ENCODE peak calls at places on chromosomes 12 and 14, in eight cellular contexts. V is amniotic epithelial cell; C is T-helper 1 cell; T is activated T-helper 1 cell treated with anti-CD3 and anti-CD28 coated beads, Interleukin-2, amount 50 U/mL, for 16 hours; E is dermis microvascular lymphatic vessel endothelial cell; L is GF-D8; M is activated CD8-positive, alpha-beta memory T cell treated with anti-CD3 and anti-CD28 coated beads for 48 hours; G is esophagus muscularis mucosa. A is an unnamed sample.

GRCh38 chr12:76268267-76268666 is 79.9 kb downstream of the BBS10 start:
- DNase-seq in V (no peak), C (no peak), T (no peak), E (no peak), L (no peak), M (no peak), G (no peak), A (no peak)

GRCh38 chr14:80496090-80496489 is 284.8 kb upstream of the DIO2 start:
- DNase-seq in V (no peak), C (no peak), T (no peak), E (no peak), L (no peak), M (no peak), G (no peak), A (no peak)

GRCh38 chr12:46404225-46404631 is 31.7 kb upstream of the SLC38A2 start:
- DNase-seq in V (peak; percentile 67), C (no peak), T (no peak), E (peak; percentile 35), L (no peak), M (no peak), G (no peak), A (no peak)

GRCh38 chr14:67576216-67576615 is 23.9 kb downstream of the PIGH start:
- DNase-seq in V (no peak), C (no peak), T (no peak), E (no peak), L (no peak), M (no peak), G (no peak), A (no peak)

GRCh38 chr12:121626853-121627623 is 708 bp downstream of the ORAI1 start:
- DNase-seq in V (peak; percentile 60), C (peak; percentile 80), T (peak; percentile 53), E (peak; percentile 67), L (peak; percentile 50), M (peak; percentile 83), G (peak; percentile 93), A (peak; percentile 48)

GRCh38 chr12:3603576-3603975 is 112.6 kb downstream of the PRMT8 start:
- DNase-seq in V (no peak), C (no peak), T (no peak), E (no peak), L (no peak), M (no peak), G (no peak), A (no peak)

GRCh38 chr12:46266382-46266791 is 2.5 kb downstream of the SLC38A1 start:
- DNase-seq in V (peak; percentile 49), C (peak; percentile 41), T (no peak), E (peak; percentile 67), L (no peak), M (no peak), G (no peak), A (no peak)

GRCh38 chr12:82708056-82708455 is 21.4 kb downstream of the TMTC2 start:
- DNase-seq in V (peak; percentile 89), C (no peak), T (no peak), E (no peak), L (no peak), M (no peak), G (no peak), A (no peak)

GRCh38 chr12:13190275-13190674 is 6.3 kb upstream of the EMP1 start:
- DNase-seq in V (no peak), C (no peak), T (no peak), E (no peak), L (no peak), M (no peak), G (no peak), A (no peak)

GRCh38 chr12:87801860-87802720 is 227.1 kb downstream of the C12orf50 start:
- DNase-seq in V (no peak), C (no peak), T (no peak), E (peak; percentile 45), L (no peak), M (no peak), G (no peak), A (no peak)

GRCh38 chr14:102498678-102499265 is 10.8 kb downstream of the ANKRD9 start:
- DNase-seq in V (no peak), C (no peak), T (no peak), E (no peak), L (no peak), M (no peak), G (no peak), A (no peak)

GRCh38 chr14:30582376-30582775 is 23.4 kb downstream of the G2E3 start:
- DNase-seq in V (no peak), C (no peak), T (no peak), E (no peak), L (no peak), M (no peak), G (no peak), A (no peak)

GRCh38 chr14:95504135-95505029 is 12.1 kb downstream of the SYNE3 start:
- DNase-seq in V (peak; percentile 91), C (no peak), T (no peak), E (peak; percentile 65), L (no peak), M (no peak), G (no peak), A (no peak)

GRCh38 chr14:72894623-72895378 is 900 bp upstream of the DPF3 start:
- DNase-seq in V (no peak), C (no peak), T (no peak), E (peak; percentile 34), L (no peak), M (no peak), G (no peak), A (peak; percentile 44)

GRCh38 chr14:35285991-35286564 is 6.1 kb upstream of the PSMA6 start:
- DNase-seq in V (no peak), C (no peak), T (no peak), E (no peak), L (peak; percentile 81), M (no peak), G (no peak), A (no peak)

GRCh38 chr12:22874151-22874550 is 249.2 kb downstream of the ETNK1 start:
- DNase-seq in V (no peak), C (no peak), T (no peak), E (no peak), L (no peak), M (no peak), G (no peak), A (no peak)

GRCh38 chr12:111034911-111035577 is 114.7 kb upstream of the MYL2 start:
- DNase-seq in V (no peak), C (no peak), T (no peak), E (no peak), L (no peak), M (no peak), G (no peak), A (peak; percentile 39)

GRCh38 chr14:52314521-52315354 is 626 bp downstream of the PTGER2 start:
- DNase-seq in V (no peak), C (no peak), T (peak; percentile 11), E (peak; percentile 19), L (no peak), M (no peak), G (no peak), A (no peak)

GRCh38 chr14:97290065-97290464 is 492.9 kb downstream of the VRK1 start:
- DNase-seq in V (no peak), C (no peak), T (no peak), E (no peak), L (no peak), M (no peak), G (no peak), A (no peak)

GRCh38 chr12:48978291-48978740 is at the start of gene WNT1:
- DNase-seq in V (no peak), C (no peak), T (no peak), E (no peak), L (no peak), M (no peak), G (no peak), A (no peak)

GRCh38 chr14:67426161-67426560 is 14.2 kb upstream of the PLEK2 start:
- DNase-seq in V (no peak), C (no peak), T (no peak), E (no peak), L (no peak), M (no peak), G (no peak), A (no peak)

GRCh38 chr12:45259732-45260480 is 44.0 kb downstream of the ANO6 start:
- DNase-seq in V (peak; percentile 75), C (no peak), T (no peak), E (peak; percentile 63), L (peak; percentile 84), M (no peak), G (no peak), A (no peak)

GRCh38 chr12:49892084-49892731 is 11.5 kb downstream of the FAIM2 start:
- DNase-seq in V (no peak), C (no peak), T (no peak), E (no peak), L (no peak), M (no peak), G (no peak), A (no peak)

GRCh38 chr12:43306066-43306465 is 245.9 kb downstream of the ADAMTS20 start:
- DNase-seq in V (peak; percentile 96), C (no peak), T (no peak), E (peak; percentile 63), L (no peak), M (no peak), G (no peak), A (no peak)

GRCh38 chr14:81519200-81519998 is 14.3 kb downstream of the SEL1L start:
- DNase-seq in V (no peak), C (no peak), T (no peak), E (peak; percentile 61), L (peak; percentile 78), M (no peak), G (no peak), A (no peak)

A was measured in neuronal stem cell.